ENCODE peak calls at places on chromosomes 7 and 10, in five cellular contexts. One of them, this sample, is unnamed.

GRCh38 chr7:112056409-112056808 is 149.8 kb downstream of the DOCK4 start:
- DNase-seq in HuH-7.5: no peak
- DNase-seq in stimulated activated CD4-positive, alpha-beta T cell treated with anti-CD3 and anti-CD28 coated beads, Interleukin-2, amount 100 ng/mL, for 48 hours: no peak
- DNase-seq in foreskin fibroblast: no peak
- DNase-seq in stimulated activated naive CD8-positive, alpha-beta T cell treated with anti-CD3 and anti-CD28 coated beads, Interleukin-15, amount 100 ng/mL, for 72 hours: no peak
- DNase-seq in this sample: no peak

GRCh38 chr7:51265066-51265907 is 51.3 kb downstream of the COBL start:
- DNase-seq in foreskin fibroblast: no peak
- DNase-seq in stimulated activated naive CD8-positive, alpha-beta T cell treated with anti-CD3 and anti-CD28 coated beads, Interleukin-15, amount 100 ng/mL, for 72 hours: no peak
- DNase-seq in HuH-7.5: peak
- DNase-seq in stimulated activated CD4-positive, alpha-beta T cell treated with anti-CD3 and anti-CD28 coated beads, Interleukin-2, amount 100 ng/mL, for 48 hours: no peak
- DNase-seq in this sample: no peak

GRCh38 chr10:43274011-43274410 is 7.1 kb upstream of the RASGEF1A start:
- DNase-seq in HuH-7.5: no peak
- DNase-seq in stimulated activated CD4-positive, alpha-beta T cell treated with anti-CD3 and anti-CD28 coated beads, Interleukin-2, amount 100 ng/mL, for 48 hours: no peak
- DNase-seq in stimulated activated naive CD8-positive, alpha-beta T cell treated with anti-CD3 and anti-CD28 coated beads, Interleukin-15, amount 100 ng/mL, for 72 hours: no peak
- DNase-seq in foreskin fibroblast: no peak
- DNase-seq in this sample: no peak

GRCh38 chr10:100984670-100985177 is 2.6 kb downstream of the MRPL43 start:
- DNase-seq in foreskin fibroblast: no peak
- DNase-seq in stimulated activated CD4-positive, alpha-beta T cell treated with anti-CD3 and anti-CD28 coated beads, Interleukin-2, amount 100 ng/mL, for 48 hours: no peak
- DNase-seq in HuH-7.5: no peak
- DNase-seq in stimulated activated naive CD8-positive, alpha-beta T cell treated with anti-CD3 and anti-CD28 coated beads, Interleukin-15, amount 100 ng/mL, for 72 hours: no peak
- DNase-seq in this sample: no peak

GRCh38 chr10:60796481-60796880 is 18.2 kb downstream of the CDK1 start:
- DNase-seq in HuH-7.5: no peak
- DNase-seq in foreskin fibroblast: no peak
- DNase-seq in stimulated activated naive CD8-positive, alpha-beta T cell treated with anti-CD3 and anti-CD28 coated beads, Interleukin-15, amount 100 ng/mL, for 72 hours: no peak
- DNase-seq in stimulated activated CD4-positive, alpha-beta T cell treated with anti-CD3 and anti-CD28 coated beads, Interleukin-2, amount 100 ng/mL, for 48 hours: no peak
- DNase-seq in this sample: no peak

GRCh38 chr10:111835562-111835961 is 348.0 kb downstream of the GPAM start:
- DNase-seq in HuH-7.5: no peak
- DNase-seq in foreskin fibroblast: no peak
- DNase-seq in stimulated activated naive CD8-positive, alpha-beta T cell treated with anti-CD3 and anti-CD28 coated beads, Interleukin-15, amount 100 ng/mL, for 72 hours: no peak
- DNase-seq in stimulated activated CD4-positive, alpha-beta T cell treated with anti-CD3 and anti-CD28 coated beads, Interleukin-2, amount 100 ng/mL, for 48 hours: no peak
- DNase-seq in this sample: no peak

GRCh38 chr7:131011976-131012375 is 278.0 kb upstream of the KLF14 start:
- DNase-seq in HuH-7.5: no peak
- DNase-seq in stimulated activated CD4-positive, alpha-beta T cell treated with anti-CD3 and anti-CD28 coated beads, Interleukin-2, amount 100 ng/mL, for 48 hours: no peak
- DNase-seq in foreskin fibroblast: peak
- DNase-seq in stimulated activated naive CD8-positive, alpha-beta T cell treated with anti-CD3 and anti-CD28 coated beads, Interleukin-15, amount 100 ng/mL, for 72 hours: no peak
- DNase-seq in this sample: peak

GRCh38 chr10:118662228-118663035 is 67.0 kb upstream of the PRLHR start:
- DNase-seq in foreskin fibroblast: no peak
- DNase-seq in HuH-7.5: no peak
- DNase-seq in stimulated activated naive CD8-positive, alpha-beta T cell treated with anti-CD3 and anti-CD28 coated beads, Interleukin-15, amount 100 ng/mL, for 72 hours: no peak
- DNase-seq in stimulated activated CD4-positive, alpha-beta T cell treated with anti-CD3 and anti-CD28 coated beads, Interleukin-2, amount 100 ng/mL, for 48 hours: no peak
- DNase-seq in this sample: no peak

GRCh38 chr7:151139071-151139521 is 28.4 kb downstream of the GBX1 start:
- DNase-seq in foreskin fibroblast: no peak
- DNase-seq in stimulated activated naive CD8-positive, alpha-beta T cell treated with anti-CD3 and anti-CD28 coated beads, Interleukin-15, amount 100 ng/mL, for 72 hours: peak
- DNase-seq in HuH-7.5: no peak
- DNase-seq in stimulated activated CD4-positive, alpha-beta T cell treated with anti-CD3 and anti-CD28 coated beads, Interleukin-2, amount 100 ng/mL, for 48 hours: no peak
- DNase-seq in this sample: no peak

GRCh38 chr7:135801877-135802276 is 53.3 kb upstream of the FAM180A start:
- DNase-seq in HuH-7.5: no peak
- DNase-seq in stimulated activated CD4-positive, alpha-beta T cell treated with anti-CD3 and anti-CD28 coated beads, Interleukin-2, amount 100 ng/mL, for 48 hours: no peak
- DNase-seq in stimulated activated naive CD8-positive, alpha-beta T cell treated with anti-CD3 and anti-CD28 coated beads, Interleukin-15, amount 100 ng/mL, for 72 hours: no peak
- DNase-seq in foreskin fibroblast: no peak
- DNase-seq in this sample: no peak

GRCh38 chr10:98170249-98171117 is 36.0 kb downstream of the R3HCC1L start:
- DNase-seq in stimulated activated CD4-positive, alpha-beta T cell treated with anti-CD3 and anti-CD28 coated beads, Interleukin-2, amount 100 ng/mL, for 48 hours: peak
- DNase-seq in foreskin fibroblast: peak
- DNase-seq in HuH-7.5: peak
- DNase-seq in stimulated activated naive CD8-positive, alpha-beta T cell treated with anti-CD3 and anti-CD28 coated beads, Interleukin-15, amount 100 ng/mL, for 72 hours: peak
- DNase-seq in this sample: no peak

GRCh38 chr7:17963281-17963680 is 23.0 kb upstream of the SNX13 start:
- DNase-seq in foreskin fibroblast: peak
- DNase-seq in stimulated activated CD4-positive, alpha-beta T cell treated with anti-CD3 and anti-CD28 coated beads, Interleukin-2, amount 100 ng/mL, for 48 hours: no peak
- DNase-seq in HuH-7.5: no peak
- DNase-seq in stimulated activated naive CD8-positive, alpha-beta T cell treated with anti-CD3 and anti-CD28 coated beads, Interleukin-15, amount 100 ng/mL, for 72 hours: no peak
- DNase-seq in this sample: no peak

GRCh38 chr7:142196066-142196840 is 61.6 kb downstream of the PRSS58 start:
- DNase-seq in stimulated activated CD4-positive, alpha-beta T cell treated with anti-CD3 and anti-CD28 coated beads, Interleukin-2, amount 100 ng/mL, for 48 hours: no peak
- DNase-seq in HuH-7.5: no peak
- DNase-seq in foreskin fibroblast: no peak
- DNase-seq in stimulated activated naive CD8-positive, alpha-beta T cell treated with anti-CD3 and anti-CD28 coated beads, Interleukin-15, amount 100 ng/mL, for 72 hours: no peak
- DNase-seq in this sample: no peak

GRCh38 chr10:90579602-90580242 is 278.1 kb downstream of the HTR7 start:
- DNase-seq in stimulated activated CD4-positive, alpha-beta T cell treated with anti-CD3 and anti-CD28 coated beads, Interleukin-2, amount 100 ng/mL, for 48 hours: no peak
- DNase-seq in foreskin fibroblast: peak
- DNase-seq in HuH-7.5: peak
- DNase-seq in stimulated activated naive CD8-positive, alpha-beta T cell treated with anti-CD3 and anti-CD28 coated beads, Interleukin-15, amount 100 ng/mL, for 72 hours: no peak
- DNase-seq in this sample: peak

GRCh38 chr7:75729851-75730274 is 8.9 kb downstream of the HIP1 start:
- DNase-seq in stimulated activated CD4-positive, alpha-beta T cell treated with anti-CD3 and anti-CD28 coated beads, Interleukin-2, amount 100 ng/mL, for 48 hours: no peak
- DNase-seq in foreskin fibroblast: no peak
- DNase-seq in stimulated activated naive CD8-positive, alpha-beta T cell treated with anti-CD3 and anti-CD28 coated beads, Interleukin-15, amount 100 ng/mL, for 72 hours: no peak
- DNase-seq in HuH-7.5: no peak
- DNase-seq in this sample: no peak

GRCh38 chr7:100896743-100897051 is 1.0 kb upstream of the ACHE start:
- DNase-seq in foreskin fibroblast: no peak
- DNase-seq in stimulated activated naive CD8-positive, alpha-beta T cell treated with anti-CD3 and anti-CD28 coated beads, Interleukin-15, amount 100 ng/mL, for 72 hours: no peak
- DNase-seq in HuH-7.5: no peak
- DNase-seq in stimulated activated CD4-positive, alpha-beta T cell treated with anti-CD3 and anti-CD28 coated beads, Interleukin-2, amount 100 ng/mL, for 48 hours: no peak
- DNase-seq in this sample: no peak

GRCh38 chr10:71765176-71765906 is 8.0 kb downstream of the VSIR start:
- DNase-seq in HuH-7.5: no peak
- DNase-seq in foreskin fibroblast: no peak
- DNase-seq in stimulated activated CD4-positive, alpha-beta T cell treated with anti-CD3 and anti-CD28 coated beads, Interleukin-2, amount 100 ng/mL, for 48 hours: no peak
- DNase-seq in stimulated activated naive CD8-positive, alpha-beta T cell treated with anti-CD3 and anti-CD28 coated beads, Interleukin-15, amount 100 ng/mL, for 72 hours: no peak
- DNase-seq in this sample: peak

GRCh38 chr7:74544706-74545469 is 91.2 kb downstream of the GTF2IRD1 start:
- DNase-seq in stimulated activated CD4-positive, alpha-beta T cell treated with anti-CD3 and anti-CD28 coated beads, Interleukin-2, amount 100 ng/mL, for 48 hours: peak
- DNase-seq in stimulated activated naive CD8-positive, alpha-beta T cell treated with anti-CD3 and anti-CD28 coated beads, Interleukin-15, amount 100 ng/mL, for 72 hours: peak
- DNase-seq in foreskin fibroblast: peak
- DNase-seq in HuH-7.5: peak
- DNase-seq in this sample: no peak

GRCh38 chr7:17212188-17212587 is 86.3 kb upstream of the AHR start:
- DNase-seq in stimulated activated CD4-positive, alpha-beta T cell treated with anti-CD3 and anti-CD28 coated beads, Interleukin-2, amount 100 ng/mL, for 48 hours: no peak
- DNase-seq in HuH-7.5: no peak
- DNase-seq in stimulated activated naive CD8-positive, alpha-beta T cell treated with anti-CD3 and anti-CD28 coated beads, Interleukin-15, amount 100 ng/mL, for 72 hours: no peak
- DNase-seq in foreskin fibroblast: no peak
- DNase-seq in this sample: no peak

GRCh38 chr10:2836921-2837662 is 230.3 kb upstream of the PFKP start:
- DNase-seq in stimulated activated naive CD8-positive, alpha-beta T cell treated with anti-CD3 and anti-CD28 coated beads, Interleukin-15, amount 100 ng/mL, for 72 hours: no peak
- DNase-seq in stimulated activated CD4-positive, alpha-beta T cell treated with anti-CD3 and anti-CD28 coated beads, Interleukin-2, amount 100 ng/mL, for 48 hours: no peak
- DNase-seq in foreskin fibroblast: no peak
- DNase-seq in HuH-7.5: no peak
- DNase-seq in this sample: no peak

GRCh38 chr7:19090526-19090925 is 26.9 kb downstream of the TWIST1 start:
- DNase-seq in stimulated activated naive CD8-positive, alpha-beta T cell treated with anti-CD3 and anti-CD28 coated beads, Interleukin-15, amount 100 ng/mL, for 72 hours: no peak
- DNase-seq in HuH-7.5: no peak
- DNase-seq in stimulated activated CD4-positive, alpha-beta T cell treated with anti-CD3 and anti-CD28 coated beads, Interleukin-2, amount 100 ng/mL, for 48 hours: no peak
- DNase-seq in foreskin fibroblast: no peak
- DNase-seq in this sample: no peak

GRCh38 chr7:158355456-158356065 is 232.1 kb downstream of the PTPRN2 start:
- DNase-seq in HuH-7.5: peak
- DNase-seq in stimulated activated naive CD8-positive, alpha-beta T cell treated with anti-CD3 and anti-CD28 coated beads, Interleukin-15, amount 100 ng/mL, for 72 hours: no peak
- DNase-seq in foreskin fibroblast: no peak
- DNase-seq in stimulated activated CD4-positive, alpha-beta T cell treated with anti-CD3 and anti-CD28 coated beads, Interleukin-2, amount 100 ng/mL, for 48 hours: no peak
- DNase-seq in this sample: no peak

GRCh38 chr7:19920200-19920599 is 146.8 kb upstream of the TMEM196 start:
- DNase-seq in stimulated activated CD4-positive, alpha-beta T cell treated with anti-CD3 and anti-CD28 coated beads, Interleukin-2, amount 100 ng/mL, for 48 hours: no peak
- DNase-seq in foreskin fibroblast: peak
- DNase-seq in stimulated activated naive CD8-positive, alpha-beta T cell treated with anti-CD3 and anti-CD28 coated beads, Interleukin-15, amount 100 ng/mL, for 72 hours: no peak
- DNase-seq in HuH-7.5: no peak
- DNase-seq in this sample: no peak

GRCh38 chr10:110679633-110680472 is 35.7 kb downstream of the RBM20 start:
- DNase-seq in foreskin fibroblast: no peak
- DNase-seq in stimulated activated CD4-positive, alpha-beta T cell treated with anti-CD3 and anti-CD28 coated beads, Interleukin-2, amount 100 ng/mL, for 48 hours: no peak
- DNase-seq in stimulated activated naive CD8-positive, alpha-beta T cell treated with anti-CD3 and anti-CD28 coated beads, Interleukin-15, amount 100 ng/mL, for 72 hours: no peak
- DNase-seq in HuH-7.5: no peak
- DNase-seq in this sample: no peak

GRCh38 chr10:122368502-122369254 is 5.8 kb upstream of the PLEKHA1 start:
- DNase-seq in HuH-7.5: no peak
- DNase-seq in stimulated activated CD4-positive, alpha-beta T cell treated with anti-CD3 and anti-CD28 coated beads, Interleukin-2, amount 100 ng/mL, for 48 hours: no peak
- DNase-seq in stimulated activated naive CD8-positive, alpha-beta T cell treated with anti-CD3 and anti-CD28 coated beads, Interleukin-15, amount 100 ng/mL, for 72 hours: no peak
- DNase-seq in foreskin fibroblast: no peak
- DNase-seq in this sample: no peak

GRCh38 chr10:28790146-28790545 is 112.8 kb downstream of the BAMBI start:
- DNase-seq in HuH-7.5: no peak
- DNase-seq in stimulated activated CD4-positive, alpha-beta T cell treated with anti-CD3 and anti-CD28 coated beads, Interleukin-2, amount 100 ng/mL, for 48 hours: no peak
- DNase-seq in stimulated activated naive CD8-positive, alpha-beta T cell treated with anti-CD3 and anti-CD28 coated beads, Interleukin-15, amount 100 ng/mL, for 72 hours: no peak
- DNase-seq in foreskin fibroblast: no peak
- DNase-seq in this sample: no peak

GRCh38 chr7:38169862-38170261 is 8.2 kb upstream of the STARD3NL start:
- DNase-seq in stimulated activated naive CD8-positive, alpha-beta T cell treated with anti-CD3 and anti-CD28 coated beads, Interleukin-15, amount 100 ng/mL, for 72 hours: peak
- DNase-seq in HuH-7.5: no peak
- DNase-seq in foreskin fibroblast: peak
- DNase-seq in stimulated activated CD4-positive, alpha-beta T cell treated with anti-CD3 and anti-CD28 coated beads, Interleukin-2, amount 100 ng/mL, for 48 hours: no peak
- DNase-seq in this sample: peak

GRCh38 chr10:16520900-16521299 is 779 bp downstream of the C1QL3 start:
- DNase-seq in HuH-7.5: no peak
- DNase-seq in foreskin fibroblast: no peak
- DNase-seq in stimulated activated CD4-positive, alpha-beta T cell treated with anti-CD3 and anti-CD28 coated beads, Interleukin-2, amount 100 ng/mL, for 48 hours: peak
- DNase-seq in stimulated activated naive CD8-positive, alpha-beta T cell treated with anti-CD3 and anti-CD28 coated beads, Interleukin-15, amount 100 ng/mL, for 72 hours: peak
- DNase-seq in this sample: peak

GRCh38 chr10:4947635-4948596 is 15.3 kb upstream of the AKR1C1 start:
- DNase-seq in HuH-7.5: peak
- DNase-seq in stimulated activated naive CD8-positive, alpha-beta T cell treated with anti-CD3 and anti-CD28 coated beads, Interleukin-15, amount 100 ng/mL, for 72 hours: no peak
- DNase-seq in stimulated activated CD4-positive, alpha-beta T cell treated with anti-CD3 and anti-CD28 coated beads, Interleukin-2, amount 100 ng/mL, for 48 hours: no peak
- DNase-seq in foreskin fibroblast: peak
- DNase-seq in this sample: peak

GRCh38 chr10:6297951-6298381 is 95.2 kb downstream of the PFKFB3 start:
- DNase-seq in stimulated activated naive CD8-positive, alpha-beta T cell treated with anti-CD3 and anti-CD28 coated beads, Interleukin-15, amount 100 ng/mL, for 72 hours: no peak
- DNase-seq in HuH-7.5: no peak
- DNase-seq in stimulated activated CD4-positive, alpha-beta T cell treated with anti-CD3 and anti-CD28 coated beads, Interleukin-2, amount 100 ng/mL, for 48 hours: no peak
- DNase-seq in foreskin fibroblast: no peak
- DNase-seq in this sample: no peak

GRCh38 chr10:3625959-3626751 is 158.9 kb downstream of the KLF6 start:
- DNase-seq in HuH-7.5: no peak
- DNase-seq in foreskin fibroblast: peak
- DNase-seq in stimulated activated CD4-positive, alpha-beta T cell treated with anti-CD3 and anti-CD28 coated beads, Interleukin-2, amount 100 ng/mL, for 48 hours: no peak
- DNase-seq in stimulated activated naive CD8-positive, alpha-beta T cell treated with anti-CD3 and anti-CD28 coated beads, Interleukin-15, amount 100 ng/mL, for 72 hours: no peak
- DNase-seq in this sample: no peak

GRCh38 chr7:139733751-139734150 is 44.0 kb downstream of the HIPK2 start:
- DNase-seq in stimulated activated CD4-positive, alpha-beta T cell treated with anti-CD3 and anti-CD28 coated beads, Interleukin-2, amount 100 ng/mL, for 48 hours: no peak
- DNase-seq in foreskin fibroblast: no peak
- DNase-seq in stimulated activated naive CD8-positive, alpha-beta T cell treated with anti-CD3 and anti-CD28 coated beads, Interleukin-15, amount 100 ng/mL, for 72 hours: no peak
- DNase-seq in HuH-7.5: no peak
- DNase-seq in this sample: no peak

GRCh38 chr10:69742928-69743602 is 58.6 kb upstream of the COL13A1 start:
- DNase-seq in stimulated activated naive CD8-positive, alpha-beta T cell treated with anti-CD3 and anti-CD28 coated beads, Interleukin-15, amount 100 ng/mL, for 72 hours: no peak
- DNase-seq in stimulated activated CD4-positive, alpha-beta T cell treated with anti-CD3 and anti-CD28 coated beads, Interleukin-2, amount 100 ng/mL, for 48 hours: peak
- DNase-seq in foreskin fibroblast: no peak
- DNase-seq in HuH-7.5: peak
- DNase-seq in this sample: peak

GRCh38 chr10:15461353-15462108 is 90.4 kb upstream of the FAM171A1 start:
- DNase-seq in stimulated activated naive CD8-positive, alpha-beta T cell treated with anti-CD3 and anti-CD28 coated beads, Interleukin-15, amount 100 ng/mL, for 72 hours: no peak
- DNase-seq in stimulated activated CD4-positive, alpha-beta T cell treated with anti-CD3 and anti-CD28 coated beads, Interleukin-2, amount 100 ng/mL, for 48 hours: no peak
- DNase-seq in foreskin fibroblast: peak
- DNase-seq in HuH-7.5: no peak
- DNase-seq in this sample: peak

GRCh38 chr7:133702078-133702477 is 425.1 kb upstream of the LRGUK start:
- DNase-seq in HuH-7.5: no peak
- DNase-seq in foreskin fibroblast: no peak
- DNase-seq in stimulated activated naive CD8-positive, alpha-beta T cell treated with anti-CD3 and anti-CD28 coated beads, Interleukin-15, amount 100 ng/mL, for 72 hours: no peak
- DNase-seq in stimulated activated CD4-positive, alpha-beta T cell treated with anti-CD3 and anti-CD28 coated beads, Interleukin-2, amount 100 ng/mL, for 48 hours: no peak
- DNase-seq in this sample: no peak

GRCh38 chr10:77405771-77406241 is 231.8 kb downstream of the KCNMA1 start:
- DNase-seq in foreskin fibroblast: peak
- DNase-seq in stimulated activated CD4-positive, alpha-beta T cell treated with anti-CD3 and anti-CD28 coated beads, Interleukin-2, amount 100 ng/mL, for 48 hours: no peak
- DNase-seq in HuH-7.5: peak
- DNase-seq in stimulated activated naive CD8-positive, alpha-beta T cell treated with anti-CD3 and anti-CD28 coated beads, Interleukin-15, amount 100 ng/mL, for 72 hours: peak
- DNase-seq in this sample: peak